ENCODE peak calls at places on chromosomes 16 and 17, in six cellular contexts. B is A549; L is neural crest cell; D is fibroblast of mammary gland; G is upper lobe of right lung; O is CD4-positive, alpha-beta T cell. J is an unnamed sample.

GRCh38 chr16:80708823-80709222 is 95.6 kb downstream of the CDYL2 start:
- DNase-seq in O (no peak), L (no peak), G (no peak), B (no peak), D (no peak), J (no peak)

GRCh38 chr17:63189082-63189481 is 223.0 kb downstream of the TANC2 start:
- DNase-seq in L (no peak), B (no peak), D (peak), G (no peak), O (no peak), J (no peak)

GRCh38 chr17:77462101-77462500 is 321.3 kb downstream of the SEC14L1 start:
- DNase-seq in D (no peak), B (no peak), L (no peak), G (no peak), O (no peak), J (no peak)

GRCh38 chr16:67043420-67043819 is 14.5 kb downstream of the CBFB start:
- DNase-seq in D (no peak), B (no peak), G (no peak), L (no peak), O (no peak), J (no peak)

GRCh38 chr16:67942200-67942509 is 1.8 kb downstream of the LCAT start:
- DNase-seq in L (peak), B (peak), G (no peak), O (no peak), D (peak), J (peak)

GRCh38 chr16:76729525-76729924 is 452.3 kb downstream of the CNTNAP4 start:
- DNase-seq in B (no peak), O (no peak), L (no peak), D (peak), G (no peak), J (no peak)

GRCh38 chr17:77885678-77886386 is 72.7 kb upstream of the TNRC6C start:
- DNase-seq in L (no peak), O (no peak), G (no peak), B (no peak), D (no peak), J (no peak)

GRCh38 chr17:44518032-44518431 is 14.8 kb upstream of the GPATCH8 start:
- DNase-seq in B (no peak), D (peak), G (no peak), L (no peak), O (no peak), J (no peak)

GRCh38 chr17:54950116-54950515 is 18.3 kb downstream of the COX11 start:
- DNase-seq in B (no peak), G (no peak), O (no peak), D (no peak), L (no peak), J (no peak)

GRCh38 chr17:17420561-17421269 is 56.1 kb upstream of the MED9 start:
- DNase-seq in O (no peak), G (peak), L (no peak), D (peak), B (no peak), J (no peak)

GRCh38 chr16:84897911-84898377 is 78.2 kb downstream of the CRISPLD2 start:
- DNase-seq in O (no peak), D (no peak), G (no peak), B (no peak), L (no peak), J (no peak)

GRCh38 chr17:32487460-32488176 is 825 bp downstream of the CDK5R1 start:
- DNase-seq in L (no peak), B (no peak), D (no peak), G (peak), O (peak), J (no peak)

GRCh38 chr16:30609002-30609927 is 924 bp downstream of the ZNF689 start:
- DNase-seq in L (peak), B (peak), O (peak), D (no peak), G (peak), J (peak)

GRCh38 chr17:69448431-69449102 is 34.1 kb downstream of the MAP2K6 start:
- DNase-seq in B (no peak), L (no peak), G (no peak), D (no peak), O (no peak), J (no peak)

GRCh38 chr17:17325816-17326215 is 22.6 kb downstream of the NT5M start:
- DNase-seq in O (no peak), L (no peak), G (no peak), D (no peak), B (no peak), J (no peak)

GRCh38 chr17:69269174-69269998 is 40.8 kb upstream of the ABCA10 start:
- DNase-seq in D (peak), O (no peak), L (no peak), G (no peak), B (no peak), J (no peak)

GRCh38 chr17:64661981-64662773 is at the start of gene SMURF2:
- DNase-seq in D (peak), B (peak), G (peak), L (peak), O (peak), J (peak)

GRCh38 chr17:28338056-28338768 is 2.7 kb downstream of the TNFAIP1 start:
- DNase-seq in D (peak), O (no peak), L (no peak), G (no peak), B (no peak), J (no peak)

GRCh38 chr17:75509528-75510258 is 5.6 kb downstream of the CASKIN2 start:
- DNase-seq in B (no peak), D (no peak), O (no peak), G (peak), L (no peak), J (no peak)

GRCh38 chr16:80105160-80105559 is 435.6 kb upstream of the DYNLRB2 start:
- DNase-seq in G (no peak), L (no peak), O (no peak), D (peak), B (no peak), J (peak)

GRCh38 chr17:17841620-17842025 is 4.8 kb upstream of the SREBF1 start:
- DNase-seq in B (no peak), L (no peak), G (peak), D (no peak), O (no peak), J (no peak)

GRCh38 chr17:12794919-12795517 is 5.7 kb downstream of the ARHGAP44 start:
- DNase-seq in B (no peak), L (no peak), G (no peak), D (no peak), O (no peak), J (no peak)

GRCh38 chr17:39096435-39097158 is 54.8 kb downstream of the PLXDC1 start:
- DNase-seq in B (no peak), L (no peak), O (peak), D (no peak), G (no peak), J (no peak)

GRCh38 chr16:4064950-4065352 is 51.3 kb downstream of the ADCY9 start:
- DNase-seq in O (no peak), D (no peak), G (no peak), L (no peak), B (no peak), J (no peak)

GRCh38 chr17:10984163-10984562 is 146.3 kb upstream of the PIRT start:
- DNase-seq in G (no peak), O (no peak), L (no peak), B (no peak), D (no peak), J (no peak)

GRCh38 chr16:22622703-22623102 is 112.0 kb downstream of the NPIPB5 start:
- DNase-seq in D (no peak), B (no peak), O (no peak), G (no peak), L (no peak), J (no peak)

GRCh38 chr16:84361546-84361945 is 6.8 kb upstream of the ATP2C2 start:
- DNase-seq in G (no peak), B (no peak), D (no peak), L (no peak), O (no peak), J (no peak)

GRCh38 chr16:83136924-83137323 is 510.2 kb downstream of the CDH13 start:
- DNase-seq in B (no peak), D (no peak), O (no peak), G (no peak), L (no peak), J (no peak)

GRCh38 chr16:28191364-28191985 is 20.3 kb downstream of the XPO6 start:
- DNase-seq in O (no peak), L (no peak), D (no peak), B (no peak), G (no peak), J (no peak)

GRCh38 chr17:5078106-5079028 is at the start of gene ZFP3:
- DNase-seq in G (peak), B (peak), D (peak), O (peak), L (no peak), J (no peak)

GRCh38 chr16:81697321-81697885 is 81.7 kb upstream of the PLCG2 start:
- DNase-seq in G (peak), D (peak), O (peak), B (peak), L (no peak), J (peak)

GRCh38 chr16:82157836-82158235 is 12.2 kb downstream of the MPHOSPH6 start:
- DNase-seq in D (no peak), O (no peak), G (no peak), B (no peak), L (no peak), J (no peak)

GRCh38 chr17:10598620-10599019 is 49.2 kb upstream of the MYH2 start:
- DNase-seq in G (no peak), O (no peak), D (no peak), B (no peak), L (no peak), J (no peak)

GRCh38 chr16:27403601-27403992 is 1.6 kb downstream of the IL21R start:
- DNase-seq in B (no peak), O (no peak), L (no peak), G (no peak), D (no peak), J (no peak)

GRCh38 chr16:51156836-51157235 is 5.8 kb upstream of the SALL1 start:
- DNase-seq in O (no peak), G (no peak), B (no peak), L (no peak), D (no peak), J (no peak)

GRCh38 chr17:61002316-61002736 is 324.7 kb downstream of the BCAS3 start:
- DNase-seq in O (no peak), D (peak), B (peak), L (no peak), G (no peak), J (no peak)
- TF ChIP-seq CTCF in O (peak), D (peak), B (peak), L (peak), G (peak), J (no peak)

GRCh38 chr16:74936902-74937560 is 47.9 kb downstream of the WDR59 start:
- DNase-seq in L (no peak), D (peak), B (no peak), G (no peak), O (no peak), J (no peak)
- TF ChIP-seq CTCF in L (no peak), D (no peak), B (no peak), G (no peak), O (no peak), J (no peak)

DNA sequence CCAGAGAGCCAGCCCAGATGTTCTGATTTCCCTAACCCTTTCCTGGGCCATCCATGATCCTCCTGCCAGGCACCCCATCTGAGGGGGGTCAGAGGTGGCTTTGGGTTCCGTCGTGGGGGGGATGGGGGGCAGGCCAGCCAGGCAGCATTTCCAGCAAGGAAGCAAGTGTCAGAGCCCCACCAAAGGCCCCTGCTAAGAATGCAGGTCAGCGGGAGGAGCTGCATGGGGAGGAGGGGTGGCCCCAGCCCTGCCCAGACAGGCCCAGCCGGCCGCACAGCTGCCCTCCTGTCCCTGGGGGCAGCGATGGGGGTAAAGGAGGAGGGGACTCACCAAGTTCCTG is 2.3 kb upstream of the SCRN2 start:
- DNase-seq in O (no peak), L (no peak), D (no peak), G (no peak), B (no peak), J (no peak)
- TF ChIP-seq CTCF in O (no peak), L (no peak), D (no peak), G (no peak), B (no peak), J (no peak)

GRCh38 chr16:59591480-59591879 is 857.4 kb upstream of the GOT2 start:
- DNase-seq in L (no peak), O (no peak), D (no peak), G (no peak), B (no peak), J (no peak)
- TF ChIP-seq CTCF in L (no peak), O (no peak), D (no peak), G (no peak), B (no peak), J (no peak)

GRCh38 chr16:71439531-71439930 is 2.3 kb downstream of the TLE7 start:
- DNase-seq in G (no peak), L (no peak), B (no peak), O (no peak), D (peak), J (no peak)

GRCh38 chr16:71441348-71441781 is 489 bp downstream of the TLE7 start:
- DNase-seq in O (no peak), L (no peak), D (no peak), B (no peak), G (no peak), J (no peak)

GRCh38 chr16:71442041-71442440 is at the start of gene TLE7:
- DNase-seq in B (no peak), L (no peak), G (no peak), O (no peak), D (no peak), J (no peak)

GRCh38 chr16:71443714-71444113 is 1.9 kb upstream of the TLE7 start:
- DNase-seq in B (no peak), L (no peak), D (no peak), O (no peak), G (no peak), J (no peak)

GRCh38 chr16:71440669-71441347 is 1.0 kb downstream of the TLE7 start:
- DNase-seq in O (no peak), L (no peak), G (no peak), D (no peak), B (no peak), J (no peak)
- TF ChIP-seq CTCF in O (no peak), L (peak), G (no peak), D (no peak), B (no peak), J (no peak)

GRCh38 chr16:9015489-9015888 is 51.8 kb upstream of the USP7 start:
- DNase-seq in O (no peak), D (no peak), B (no peak), L (no peak), G (no peak), J (no peak)

GRCh38 chr16:9013508-9013864 is 49.8 kb upstream of the USP7 start:
- DNase-seq in G (no peak), D (peak), O (no peak), B (no peak), L (no peak), J (no peak)

GRCh38 chr16:9014389-9014788 is 50.7 kb upstream of the USP7 start:
- DNase-seq in L (no peak), O (no peak), D (no peak), G (no peak), B (no peak), J (no peak)

GRCh38 chr16:9012330-9012729 is 48.6 kb upstream of the USP7 start:
- DNase-seq in O (no peak), L (no peak), B (no peak), D (no peak), G (no peak), J (no peak)

DNA sequence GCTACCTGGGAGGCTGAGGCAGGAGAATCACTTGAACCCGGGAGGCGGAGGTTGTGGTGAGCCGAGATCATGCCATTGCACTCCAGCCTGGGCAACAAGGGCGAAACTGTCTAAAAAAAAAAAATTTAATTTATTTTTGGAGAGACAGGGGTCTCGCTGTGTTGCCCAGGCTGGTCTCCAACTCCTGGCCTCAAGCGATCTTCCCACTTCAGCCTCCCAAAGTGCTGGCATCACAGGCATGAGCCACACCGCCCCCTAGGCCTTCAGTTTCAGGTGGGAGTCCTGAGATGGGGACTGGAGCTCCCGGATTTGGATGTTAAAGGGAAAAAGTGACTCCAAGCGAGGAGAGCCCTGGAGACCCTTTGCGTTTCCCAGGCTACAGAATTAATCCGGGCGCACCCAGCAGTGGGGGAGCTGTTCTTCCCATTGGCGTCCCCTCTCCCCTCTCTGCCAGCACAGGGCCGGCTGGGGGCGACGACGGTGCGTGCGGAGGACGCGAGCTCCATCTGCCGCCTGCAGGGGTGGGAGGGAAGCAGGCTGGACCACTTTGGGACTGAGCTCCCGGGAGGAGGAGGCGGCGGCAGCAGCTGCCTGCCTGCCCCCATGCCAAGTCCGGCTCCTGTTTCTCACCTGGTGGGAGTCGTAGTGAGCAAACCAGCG is 49.3 kb upstream of the USP7 start:
- DNase-seq in L (peak), D (no peak), O (no peak), B (no peak), G (no peak), J (no peak)
- TF ChIP-seq CTCF in L (peak), D (no peak), O (no peak), B (no peak), G (no peak), J (no peak)